ENCODE peak calls at places on chromosome 16, in six cellular contexts. C is stimulated activated CD8-positive, alpha-beta memory T cell treated with anti-CD3 and anti-CD28 coated beads, Interleukin-2, amount 100 ng/mL, for 48 hours; W is activated CD4-positive, alpha-beta T cell treated with anti-CD3 and anti-CD28 coated beads for 36 hours; G is amygdala; S is germinal center; I is erythroblast. Z is an unnamed sample.
A peak's percentile ranks its signal among the peaks of the same experiment; 100 is the strongest.

GRCh38 chr16:66525396-66526180 is 24.3 kb downstream of the TK2 start:
- DNase-seq in G (no peak), I (peak; percentile 55), C (no peak), S (no peak), W (no peak), Z (no peak)

GRCh38 chr16:51133691-51134090 is 17.4 kb downstream of the SALL1 start:
- DNase-seq in I (no peak), S (no peak), W (no peak), C (no peak), G (no peak), Z (no peak)

GRCh38 chr16:1498899-1499676 is 5.9 kb downstream of the TELO2 start:
- DNase-seq in S (no peak), C (no peak), W (no peak), G (no peak), I (no peak), Z (no peak)

GRCh38 chr16:25212636-25213035 is 4.1 kb upstream of the AQP8 start:
- DNase-seq in I (no peak), C (no peak), W (no peak), G (no peak), S (no peak), Z (no peak)

GRCh38 chr16:2467301-2468141 is 3.6 kb upstream of the NTN3 start:
- DNase-seq in S (no peak), C (no peak), G (peak; percentile 80), W (peak; percentile 61), I (peak; percentile 88), Z (peak; percentile 76)

GRCh38 chr16:28200661-28201060 is 11.1 kb downstream of the XPO6 start:
- DNase-seq in W (no peak), I (no peak), G (no peak), S (no peak), C (no peak), Z (no peak)

GRCh38 chr16:24524855-24525652 is 14.3 kb upstream of the RBBP6 start:
- DNase-seq in I (no peak), W (no peak), C (no peak), G (no peak), S (no peak), Z (no peak)

GRCh38 chr16:30369091-30369937 is 980 bp downstream of the TBC1D10B start:
- DNase-seq in C (no peak), I (peak; percentile 67), G (no peak), W (peak; percentile 47), S (no peak), Z (no peak)

GRCh38 chr16:10609410-10609774 is 29.0 kb upstream of the EMP2 start:
- DNase-seq in W (no peak), S (no peak), C (no peak), I (no peak), G (no peak), Z (no peak)

GRCh38 chr16:12721841-12722467 is 81.7 kb downstream of the CPPED1 start:
- DNase-seq in W (no peak), S (no peak), G (no peak), I (no peak), C (no peak), Z (no peak)

GRCh38 chr16:56357765-56358322 is 67.5 kb downstream of the AMFR start:
- DNase-seq in G (no peak), C (no peak), S (peak; percentile 58), W (no peak), I (no peak), Z (no peak)

GRCh38 chr16:14202697-14203096 is 131.6 kb downstream of the MRTFB start:
- DNase-seq in G (no peak), S (no peak), W (no peak), I (peak; percentile 50), C (no peak), Z (peak; percentile 11)

GRCh38 chr16:78925071-78925714 is 675.3 kb downstream of the MAF start:
- DNase-seq in W (peak; percentile 58), G (no peak), I (peak; percentile 3), C (peak; percentile 8), S (peak; percentile 47), Z (peak; percentile 9)

GRCh38 chr16:58426960-58427359 is 34.7 kb downstream of the GINS3 start:
- DNase-seq in G (no peak), S (no peak), C (no peak), I (no peak), W (no peak), Z (no peak)

GRCh38 chr16:81729451-81729850 is 49.6 kb upstream of the PLCG2 start:
- DNase-seq in S (no peak), G (no peak), C (no peak), W (peak; percentile 47), I (peak; percentile 45), Z (no peak)

GRCh38 chr16:66103245-66103644 is 263.2 kb upstream of the CDH5 start:
- DNase-seq in I (no peak), S (no peak), C (no peak), W (no peak), G (no peak), Z (no peak)

GRCh38 chr16:89364603-89365002 is 125.8 kb downstream of the ANKRD11 start:
- DNase-seq in C (no peak), G (no peak), I (no peak), W (no peak), S (no peak), Z (no peak)

GRCh38 chr16:48386559-48387312 is 1.5 kb upstream of the SIAH1 start:
- DNase-seq in G (no peak), C (no peak), W (no peak), S (no peak), I (peak; percentile 7), Z (no peak)

GRCh38 chr16:86850675-86851074 is 272.3 kb downstream of the FOXL1 start:
- DNase-seq in I (no peak), S (no peak), W (no peak), G (no peak), C (no peak), Z (no peak)

GRCh38 chr16:66844342-66845079 is at the start of gene CA7:
- DNase-seq in S (no peak), I (no peak), G (no peak), C (no peak), W (no peak), Z (no peak)

GRCh38 chr16:69286941-69287713 is 24.0 kb upstream of the VPS4A start:
- DNase-seq in W (peak; percentile 51), C (no peak), S (peak; percentile 30), G (no peak), I (peak; percentile 62), Z (peak; percentile 61)

GRCh38 chr16:29644338-29644857 is 18.6 kb upstream of the SPN start:
- DNase-seq in S (no peak), W (no peak), I (no peak), C (no peak), G (no peak), Z (peak; percentile 69)

GRCh38 chr16:75059411-75059810 is 57.2 kb downstream of the LDHD start:
- DNase-seq in W (no peak), I (no peak), G (no peak), C (no peak), S (no peak), Z (no peak)

GRCh38 chr16:3717235-3718018 is at the start of gene TRAP1:
- DNase-seq in W (peak; percentile 95), C (peak; percentile 89), S (peak; percentile 94), G (peak; percentile 91), I (peak; percentile 92), Z (peak; percentile 99)

GRCh38 chr16:20704281-20704680 is 6.8 kb upstream of the ACSM1 start:
- DNase-seq in C (no peak), S (no peak), I (no peak), W (no peak), G (no peak), Z (no peak)

GRCh38 chr16:82152641-82153094 is 17.4 kb downstream of the MPHOSPH6 start:
- DNase-seq in S (no peak), I (no peak), C (no peak), W (no peak), G (no peak), Z (no peak)

GRCh38 chr16:10941127-10941933 is 938 bp downstream of the DEXI start:
- DNase-seq in I (peak; percentile 35), C (no peak), W (peak; percentile 27), S (no peak), G (peak; percentile 29), Z (no peak)

GRCh38 chr16:63466-63865 is 9.0 kb downstream of the RHBDF1 start:
- DNase-seq in S (no peak), W (no peak), G (no peak), I (no peak), C (no peak), Z (no peak)

GRCh38 chr16:23590181-23590580 is 5.9 kb downstream of the NDUFAB1 start:
- DNase-seq in C (no peak), S (no peak), G (no peak), W (no peak), I (no peak), Z (no peak)

GRCh38 chr16:8847623-8848022 is 21.2 kb downstream of the CARHSP1 start:
- DNase-seq in W (no peak), I (no peak), C (no peak), G (no peak), S (no peak), Z (no peak)

GRCh38 chr16:65176603-65177002 is 54.7 kb upstream of the CDH11 start:
- DNase-seq in W (no peak), G (no peak), I (no peak), C (no peak), S (no peak), Z (no peak)

GRCh38 chr16:65119905-65120341 is 1.9 kb downstream of the CDH11 start:
- DNase-seq in I (no peak), W (no peak), G (peak; percentile 17), C (no peak), S (no peak), Z (no peak)

GRCh38 chr16:87436225-87437172 is 44.4 kb downstream of the MAP1LC3B start:
- DNase-seq in C (peak; percentile 32), S (no peak), G (no peak), I (no peak), W (peak; percentile 68), Z (no peak)

GRCh38 chr16:29811170-29811895 is 660 bp upstream of the PRRT2 start:
- DNase-seq in C (peak; percentile 77), S (no peak), W (peak; percentile 90), I (peak; percentile 84), G (peak; percentile 87), Z (peak; percentile 92)

GRCh38 chr16:89216315-89217137 is 977 bp upstream of the ZNF778 start:
- DNase-seq in C (peak; percentile 73), I (peak; percentile 87), G (peak; percentile 69), W (peak; percentile 88), S (peak; percentile 82), Z (peak; percentile 89)

GRCh38 chr16:89357055-89357454 is 133.3 kb downstream of the ANKRD11 start:
- DNase-seq in W (peak; percentile 87), I (no peak), G (no peak), C (peak; percentile 68), S (no peak), Z (no peak)

Z was measured in GM20000.